ENCODE peak calls at places on chromosomes 13 and 19, in five cellular contexts. M is SK-N-SH, Z is IMR-90, C is H9, X is astrocyte. Y is an unnamed sample.

GRCh38 chr19:18044825-18045304 is 36.9 kb downstream of the ARRDC2 start:
- DNase-seq in M (no peak), Z (peak; percentile 76), C (peak; percentile 56), X (peak; percentile 44), Y (peak; percentile 69)

GRCh38 chr13:82480415-82480814 is 1401.9 kb downstream of the SLITRK1 start:
- DNase-seq in M (no peak), Z (no peak), C (no peak), X (no peak), Y (peak; percentile 32)

GRCh38 chr13:65054277-65054676 is 2175.9 kb downstream of the PCDH9 start:
- DNase-seq in M (no peak), Z (no peak), C (no peak), X (no peak), Y (no peak)

GRCh38 chr19:35501684-35502083 is 11.4 kb upstream of the KRTDAP start:
- DNase-seq in M (no peak), Z (no peak), C (no peak), X (no peak), Y (no peak)

GRCh38 chr13:41611385-41611784 is 154.0 kb downstream of the RGCC start:
- DNase-seq in M (no peak), Z (no peak), C (no peak), X (no peak), Y (no peak)

GRCh38 chr19:16376649-16377048 is 52.0 kb downstream of the KLF2 start:
- DNase-seq in M (peak; percentile 59), Z (no peak), C (peak; percentile 68), X (no peak), Y (peak; percentile 31)

GRCh38 chr13:69234171-69234570 is 873.5 kb upstream of the ATXN8OS start:
- DNase-seq in M (no peak), Z (no peak), C (no peak), X (no peak), Y (no peak)

GRCh38 chr19:17610384-17610783 is 54.9 kb downstream of the COLGALT1 start:
- DNase-seq in M (peak; percentile 55), Z (peak; percentile 14), C (no peak), X (no peak), Y (no peak)

GRCh38 chr13:48043789-48044503 is 6.4 kb downstream of the NUDT15 start:
- DNase-seq in M (no peak), Z (peak; percentile 73), C (no peak), X (peak; percentile 60), Y (peak; percentile 37)

GRCh38 chr13:80235131-80235530 is 105.8 kb downstream of the SPRY2 start:
- DNase-seq in M (no peak), Z (no peak), C (no peak), X (peak; percentile 32), Y (peak; percentile 53)

GRCh38 chr13:96090240-96091101 is 564 bp downstream of the HS6ST3 start:
- DNase-seq in M (peak; percentile 81), Z (no peak), C (peak; percentile 40), X (no peak), Y (no peak)

GRCh38 chr19:43773725-43774102 is 7.1 kb downstream of the KCNN4 start:
- DNase-seq in M (no peak), Z (no peak), C (no peak), X (no peak), Y (no peak)

GRCh38 chr13:73973156-73973555 is 161.0 kb downstream of the KLF12 start:
- DNase-seq in M (no peak), Z (no peak), C (no peak), X (no peak), Y (no peak)

GRCh38 chr19:17703823-17704463 is 15.3 kb upstream of the MAP1S start:
- DNase-seq in M (peak; percentile 80), Z (peak; percentile 31), C (peak; percentile 82), X (peak; percentile 23), Y (peak; percentile 52)

GRCh38 chr19:55116232-55117062 is 990 bp downstream of the PPP1R12C start:
- DNase-seq in M (peak; percentile 86), Z (peak; percentile 66), C (no peak), X (peak; percentile 43), Y (peak; percentile 56)

GRCh38 chr19:12884926-12885748 is 1.9 kb downstream of the KLF1 start:
- DNase-seq in M (peak; percentile 86), Z (peak; percentile 28), C (peak; percentile 99), X (peak; percentile 16), Y (peak; percentile 70)

GRCh38 chr19:12783226-12783848 is 7.9 kb upstream of the JUNB start:
- DNase-seq in M (no peak), Z (no peak), C (no peak), X (no peak), Y (no peak)

GRCh38 chr13:80726895-80727294 is 386.0 kb upstream of the SPRY2 start:
- DNase-seq in M (no peak), Z (no peak), C (no peak), X (no peak), Y (no peak)

GRCh38 chr13:86569974-86570373 is 770.8 kb upstream of the SLITRK6 start:
- DNase-seq in M (no peak), Z (no peak), C (no peak), X (no peak), Y (peak; percentile 76)

GRCh38 chr13:39656325-39656677 is 839 bp downstream of the COG6 start:
- DNase-seq in M (no peak), Z (peak; percentile 5), C (no peak), X (peak; percentile 6), Y (no peak)

GRCh38 chr19:39372047-39372802 is 18.7 kb downstream of the PAF1 start:
- DNase-seq in M (no peak), Z (peak; percentile 93), C (no peak), X (peak; percentile 95), Y (no peak)

GRCh38 chr19:49064029-49064629 is 489 bp downstream of the NTF4 start:
- DNase-seq in M (peak; percentile 24), Z (no peak), C (peak; percentile 68), X (no peak), Y (no peak)

GRCh38 chr19:49442793-49443365 is 1.6 kb upstream of the SLC17A7 start:
- DNase-seq in M (peak; percentile 91), Z (peak; percentile 73), C (peak; percentile 100), X (peak; percentile 61), Y (peak; percentile 92)

GRCh38 chr13:60146491-60146890 is 17.2 kb downstream of the DIAPH3 start:
- DNase-seq in M (no peak), Z (peak; percentile 49), C (no peak), X (peak; percentile 10), Y (no peak)

DNA sequence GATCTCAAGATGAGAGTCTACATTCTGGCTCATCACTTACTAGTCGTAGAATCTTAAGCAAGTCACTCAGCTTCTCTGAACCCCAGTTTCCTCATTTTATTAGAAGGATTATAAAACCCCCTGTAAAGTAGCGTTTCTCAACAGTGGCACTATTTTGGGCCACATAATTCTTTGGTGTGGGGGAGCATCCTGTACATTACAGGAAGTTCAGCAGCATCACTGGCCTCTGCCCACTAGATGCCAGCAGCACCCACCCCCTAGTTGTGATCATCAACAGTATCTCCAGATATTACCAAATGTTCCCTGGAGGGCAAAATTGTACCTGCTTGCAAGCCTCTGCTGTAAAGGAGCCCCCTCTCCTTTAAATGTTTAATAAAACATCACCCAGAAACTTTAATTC is 22.6 kb downstream of the STARD13 start:
- DNase-seq in M (no peak), Z (no peak), C (no peak), X (no peak), Y (no peak)
- H3K4me1 ChIP-seq in M (peaks cover 10% of the 10 kb centered on the region), Z (peaks cover 53% of the 10 kb centered on the region), C (peaks cover 13% of the 10 kb centered on the region), X (peaks cover 41% of the 10 kb centered on the region), Y (peaks cover 55% of the 10 kb centered on the region)

DNA sequence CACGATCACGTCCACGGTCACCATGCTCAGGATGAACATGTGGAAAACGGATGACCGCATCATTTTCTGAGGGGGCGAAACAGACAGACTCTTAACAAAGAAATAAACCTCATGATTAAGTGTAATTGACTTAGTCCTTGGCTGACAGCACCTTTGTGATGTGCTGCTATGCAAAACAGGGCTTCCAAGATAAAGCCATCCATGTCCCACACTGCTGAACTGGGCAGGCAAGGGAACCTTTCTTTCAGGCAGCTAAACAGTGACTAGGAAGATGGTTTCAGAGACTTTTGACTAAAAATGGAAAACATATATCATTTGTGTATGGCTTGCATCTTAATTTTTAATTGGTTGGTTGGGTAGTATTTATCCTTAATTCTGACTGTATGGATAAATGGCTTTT is 157.8 kb downstream of the NALCN start:
- DNase-seq in M (no peak), Z (no peak), C (no peak), X (no peak), Y (no peak)
- H2AFZ ChIP-seq in M (peak overlapping the region; percentile 71), Z (peak overlapping the region; percentile 83), C (no peak overlapping the region), X (peak overlapping the region; percentile 38), Y (peak overlapping the region; percentile 68)

GRCh38 chr19:15262011-15262410 is 29.8 kb upstream of the EPHX3 start:
- DNase-seq in M (no peak), Z (no peak), C (no peak), X (no peak), Y (no peak)

GRCh38 chr19:15257782-15258181 is 25.5 kb upstream of the EPHX3 start:
- DNase-seq in M (no peak), Z (no peak), C (no peak), X (no peak), Y (no peak)

GRCh38 chr19:15263361-15263985 is 31.2 kb upstream of the EPHX3 start:
- DNase-seq in M (no peak), Z (no peak), C (no peak), X (no peak), Y (no peak)

GRCh38 chr19:15259900-15260299 is 27.7 kb upstream of the EPHX3 start:
- DNase-seq in M (no peak), Z (no peak), C (no peak), X (no peak), Y (no peak)

DNA sequence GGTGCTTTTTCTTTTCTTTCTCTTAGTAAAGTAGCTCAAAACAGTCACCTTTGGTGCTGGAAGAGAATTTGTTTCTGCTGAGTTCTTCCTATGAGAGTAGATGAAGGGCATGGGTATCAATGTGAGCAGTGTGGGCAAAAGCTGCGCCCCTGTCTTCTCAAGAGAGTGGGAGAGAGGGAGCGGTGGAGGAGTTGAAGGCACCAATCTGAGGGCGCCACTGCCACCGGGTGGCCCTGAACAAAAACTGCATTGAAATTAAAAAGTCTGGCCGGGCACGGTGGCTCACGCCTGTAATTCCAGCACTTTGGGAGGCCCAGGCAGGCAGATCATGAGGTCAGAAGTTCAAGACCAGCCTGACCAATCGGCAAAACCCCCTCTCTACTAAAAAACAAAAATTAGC is 28.7 kb upstream of the EPHX3 start:
- DNase-seq in M (peak; percentile 65), Z (no peak), C (no peak), X (no peak), Y (peak; percentile 18)
- TF ChIP-seq CTCF in M (peak; percentile 47), Z (peak; percentile 40), C (peak; percentile 44), X (no peak), Y (peak; percentile 57)

GRCh38 chr19:11092181-11092538 is 2.9 kb downstream of the LDLR start:
- DNase-seq in M (no peak), Z (peak; percentile 74), C (no peak), X (peak; percentile 65), Y (peak; percentile 87)
- H3K4me1 ChIP-seq in M (peaks cover 7% of the 10 kb centered on the region), Z (peaks cover 14% of the 10 kb centered on the region), C (peaks cover 7% of the 10 kb centered on the region), X (peaks cover 52% of the 10 kb centered on the region), Y (peaks cover 50% of the 10 kb centered on the region)

GRCh38 chr13:54949735-54950134 is 1921.1 kb downstream of the OLFM4 start:
- DNase-seq in M (no peak), Z (no peak), C (no peak), X (no peak), Y (no peak)
- H2AFZ ChIP-seq in M (no peak overlapping the region), Z (no peak overlapping the region), C (no peak overlapping the region), X (no peak overlapping the region), Y (no peak overlapping the region)

GRCh38 chr19:51904331-51905165 is at the start of gene ZNF649:
- DNase-seq in M (peak; percentile 82), Z (peak; percentile 84), C (peak; percentile 87), X (peak; percentile 72), Y (peak; percentile 92)
- TF ChIP-seq CTCF in M (no peak), Z (no peak), C (no peak), X (no peak), Y (peak; percentile 35)

GRCh38 chr19:29668746-29669609 is 3.7 kb downstream of the PLEKHF1 start:
- DNase-seq in M (no peak), Z (no peak), C (no peak), X (no peak), Y (no peak)
- H3K4me1 ChIP-seq in M (peaks cover 19% of the 10 kb centered on the region), Z (peaks cover 19% of the 10 kb centered on the region), C (peaks cover 8% of the 10 kb centered on the region), X (peaks cover 32% of the 10 kb centered on the region), Y (peaks cover 28% of the 10 kb centered on the region)